ENCODE peak calls at places on chromosomes 11 and 22, in five cellular contexts. One of them, this sample, is unnamed.

GRCh38 chr11:101390539-101390938 is 193.3 kb downstream of the TRPC6 start:
- DNase-seq in HCT116: peak
- DNase-seq in K562: no peak
- DNase-seq in GM12878: no peak
- DNase-seq in HepG2: no peak
- DNase-seq in this sample: no peak

GRCh38 chr11:2812371-2812991 is 73.1 kb downstream of the CDKN1C start:
- DNase-seq in GM12878: no peak
- DNase-seq in K562: no peak
- DNase-seq in HepG2: no peak
- DNase-seq in HCT116: no peak
- DNase-seq in this sample: no peak

GRCh38 chr11:94139421-94139820 is 10.8 kb downstream of the PANX1 start:
- DNase-seq in GM12878: no peak
- DNase-seq in HepG2: no peak
- DNase-seq in K562: no peak
- DNase-seq in HCT116: no peak
- DNase-seq in this sample: no peak

GRCh38 chr11:61541568-61541967 is 33.0 kb downstream of the LRRC10B start:
- DNase-seq in HepG2: no peak
- DNase-seq in K562: peak
- DNase-seq in GM12878: no peak
- DNase-seq in HCT116: peak
- DNase-seq in this sample: peak

GRCh38 chr11:102798012-102798746 is at the start of gene MMP1:
- DNase-seq in HCT116: no peak
- DNase-seq in HepG2: no peak
- DNase-seq in K562: no peak
- DNase-seq in GM12878: no peak
- DNase-seq in this sample: no peak

GRCh38 chr11:46640034-46640788 is 22.9 kb downstream of the ATG13 start:
- DNase-seq in K562: no peak
- DNase-seq in HepG2: no peak
- DNase-seq in GM12878: no peak
- DNase-seq in HCT116: no peak
- DNase-seq in this sample: no peak

GRCh38 chr11:6480299-6480914 is 724 bp downstream of the ARFIP2 start:
- DNase-seq in HCT116: no peak
- DNase-seq in GM12878: no peak
- DNase-seq in K562: no peak
- DNase-seq in HepG2: no peak
- DNase-seq in this sample: no peak

GRCh38 chr22:44938886-44939285 is 70.9 kb downstream of the PHF21B start:
- DNase-seq in HCT116: no peak
- DNase-seq in HepG2: no peak
- DNase-seq in K562: no peak
- DNase-seq in GM12878: no peak
- DNase-seq in this sample: no peak

GRCh38 chr11:44950625-44951472 is at the start of gene TP53I11:
- DNase-seq in GM12878: no peak
- DNase-seq in HepG2: no peak
- DNase-seq in HCT116: peak
- DNase-seq in K562: peak
- DNase-seq in this sample: peak

GRCh38 chr11:121452609-121453150 is at the start of gene SORL1-AS1:
- DNase-seq in GM12878: no peak
- DNase-seq in HepG2: no peak
- DNase-seq in K562: no peak
- DNase-seq in HCT116: no peak
- DNase-seq in this sample: no peak

GRCh38 chr11:77198440-77198849 is 70.4 kb downstream of the MYO7A start:
- DNase-seq in HCT116: peak
- DNase-seq in K562: peak
- DNase-seq in GM12878: no peak
- DNase-seq in HepG2: peak
- DNase-seq in this sample: peak

GRCh38 chr11:78319453-78319955 is 98.1 kb downstream of the GAB2 start:
- DNase-seq in HCT116: no peak
- DNase-seq in K562: no peak
- DNase-seq in HepG2: no peak
- DNase-seq in GM12878: no peak
- DNase-seq in this sample: peak

GRCh38 chr22:17434856-17435255 is 65.6 kb downstream of the CECR2 start:
- DNase-seq in GM12878: no peak
- DNase-seq in HepG2: no peak
- DNase-seq in K562: no peak
- DNase-seq in HCT116: no peak
- DNase-seq in this sample: no peak

GRCh38 chr11:106397787-106398355 is 320.4 kb downstream of the AASDHPPT start:
- DNase-seq in K562: no peak
- DNase-seq in HCT116: no peak
- DNase-seq in GM12878: no peak
- DNase-seq in HepG2: no peak
- DNase-seq in this sample: no peak

GRCh38 chr11:86565787-86566186 is 106.6 kb downstream of the ME3 start:
- DNase-seq in GM12878: no peak
- DNase-seq in K562: no peak
- DNase-seq in HepG2: no peak
- DNase-seq in HCT116: no peak
- DNase-seq in this sample: no peak

GRCh38 chr11:31620434-31620833 is 110.9 kb downstream of the ELP4 start:
- DNase-seq in HepG2: no peak
- DNase-seq in K562: no peak
- DNase-seq in HCT116: no peak
- DNase-seq in GM12878: no peak
- DNase-seq in this sample: no peak

GRCh38 chr11:33942954-33943353 is 51.1 kb upstream of the LMO2 start:
- DNase-seq in GM12878: peak
- DNase-seq in HepG2: no peak
- DNase-seq in HCT116: peak
- DNase-seq in K562: peak
- DNase-seq in this sample: no peak

GRCh38 chr22:21700822-21701221 is 34.8 kb downstream of the YPEL1 start:
- DNase-seq in GM12878: no peak
- DNase-seq in HepG2: no peak
- DNase-seq in K562: peak
- DNase-seq in HCT116: no peak
- DNase-seq in this sample: no peak

GRCh38 chr22:43066844-43067385 is 22.3 kb downstream of the TTLL1 start:
- DNase-seq in HepG2: no peak
- DNase-seq in K562: no peak
- DNase-seq in HCT116: peak
- DNase-seq in GM12878: no peak
- DNase-seq in this sample: no peak

GRCh38 chr11:221998-222789 is 13.9 kb downstream of the SIRT3 start:
- DNase-seq in HCT116: no peak
- DNase-seq in K562: no peak
- DNase-seq in GM12878: no peak
- DNase-seq in HepG2: no peak
- DNase-seq in this sample: no peak

GRCh38 chr11:132520199-132520598 is 1012.1 kb downstream of the OPCML start:
- DNase-seq in HepG2: no peak
- DNase-seq in HCT116: no peak
- DNase-seq in GM12878: no peak
- DNase-seq in K562: no peak
- DNase-seq in this sample: no peak

GRCh38 chr11:18987454-18988231 is 48.4 kb upstream of the MRGPRX1 start:
- DNase-seq in HepG2: no peak
- DNase-seq in GM12878: no peak
- DNase-seq in K562: no peak
- DNase-seq in HCT116: peak
- DNase-seq in this sample: no peak

GRCh38 chr11:123145220-123145619 is 49.8 kb downstream of the CLMP start:
- DNase-seq in HepG2: peak
- DNase-seq in GM12878: no peak
- DNase-seq in K562: no peak
- DNase-seq in HCT116: peak
- DNase-seq in this sample: peak

DNA sequence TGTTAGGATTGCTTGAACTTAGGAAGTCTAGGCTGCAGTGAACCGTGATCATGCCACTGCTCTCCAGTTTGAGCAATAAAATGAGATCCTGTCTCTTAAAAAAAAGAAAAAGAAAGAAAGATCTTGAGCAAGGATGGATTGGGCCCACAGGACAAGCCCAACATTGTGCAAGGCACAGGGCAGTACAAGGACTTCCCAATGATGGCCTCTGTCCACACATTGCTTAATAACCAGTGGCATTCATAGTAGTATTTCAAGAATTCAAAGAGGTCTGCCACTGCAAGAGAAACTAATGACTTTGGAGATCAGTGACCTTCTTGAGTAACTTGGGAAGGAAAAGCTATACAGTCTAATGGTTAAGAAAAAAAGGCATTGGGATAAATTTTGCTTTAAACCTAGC is 44.6 kb downstream of the SEZ6L start:
- DNase-seq in HCT116: no peak
- DNase-seq in HepG2: no peak
- DNase-seq in K562: no peak
- DNase-seq in GM12878: no peak
- DNase-seq in this sample: no peak
- TF ChIP-seq SIN3A in HCT116: no peak
- TF ChIP-seq SIN3A in HepG2: no peak
- TF ChIP-seq SIN3A in K562: no peak
- TF ChIP-seq SIN3A in GM12878: no peak
- TF ChIP-seq SIN3A in this sample: no peak

DNA sequence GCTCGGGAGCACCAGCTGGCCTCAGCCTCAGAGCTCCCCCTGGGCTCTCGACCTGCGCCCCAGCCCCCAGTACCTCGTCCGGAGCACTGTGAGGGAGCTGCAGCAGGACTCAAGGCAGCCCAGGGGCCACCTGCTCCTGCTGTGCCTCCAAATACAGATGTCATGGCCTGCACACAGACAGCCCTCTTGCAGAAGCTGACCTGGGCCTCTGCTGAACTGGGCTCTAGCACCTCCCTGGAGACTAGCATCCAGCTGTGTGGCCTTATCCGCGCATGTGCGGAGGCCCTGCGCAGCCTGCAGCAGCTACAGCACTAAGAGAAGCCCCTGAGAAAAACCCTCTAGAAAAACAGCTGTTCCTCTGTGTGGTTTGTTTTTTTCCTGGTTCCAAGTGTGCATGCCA is 918 bp upstream of the FAM89B start:
- DNase-seq in GM12878: no peak
- DNase-seq in HepG2: no peak
- DNase-seq in K562: peak
- DNase-seq in HCT116: no peak
- DNase-seq in this sample: no peak
- TF ChIP-seq REST in GM12878: no peak
- TF ChIP-seq REST in HepG2: no peak
- TF ChIP-seq REST in K562: no peak
- TF ChIP-seq REST in HCT116: no peak
- TF ChIP-seq REST in this sample: no peak

DNA sequence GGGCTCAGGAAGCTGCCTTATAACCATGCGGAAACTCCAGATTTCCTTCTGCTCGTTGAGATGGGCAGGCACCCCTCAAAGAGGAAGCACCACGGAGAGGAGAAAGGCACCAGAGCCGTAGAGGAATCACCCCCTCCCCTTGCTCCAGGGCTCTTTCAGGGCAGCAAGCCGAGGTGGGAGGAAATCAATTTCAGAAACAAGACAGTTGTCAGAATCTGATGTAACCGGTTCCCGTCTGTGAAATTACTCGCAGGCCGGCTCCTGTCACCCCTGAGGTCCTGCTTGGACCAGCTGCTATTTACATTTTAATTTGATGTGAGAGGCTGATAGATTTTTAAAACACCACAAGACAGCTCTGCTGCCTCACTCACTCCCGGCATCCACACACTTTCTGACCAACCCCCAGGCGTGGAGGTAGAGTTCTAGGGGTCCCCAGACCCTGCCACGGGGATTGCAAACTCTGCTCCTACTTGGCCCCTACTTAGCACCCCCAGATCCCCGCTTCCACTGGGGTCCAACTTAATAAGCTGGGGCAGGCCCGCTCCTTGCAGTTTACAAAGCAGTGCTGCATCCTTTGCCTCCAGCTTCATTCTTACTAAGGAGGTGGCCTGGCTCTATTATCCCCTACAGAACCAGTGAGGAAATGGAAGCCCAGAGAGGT is 162.5 kb downstream of the CEP164 start:
- DNase-seq in GM12878: no peak
- DNase-seq in HepG2: no peak
- DNase-seq in HCT116: no peak
- DNase-seq in K562: no peak
- DNase-seq in this sample: peak
- TF ChIP-seq YY1 in GM12878: no peak
- TF ChIP-seq YY1 in HepG2: no peak
- TF ChIP-seq YY1 in HCT116: no peak
- TF ChIP-seq YY1 in K562: no peak
- TF ChIP-seq YY1 in this sample: no peak

DNA sequence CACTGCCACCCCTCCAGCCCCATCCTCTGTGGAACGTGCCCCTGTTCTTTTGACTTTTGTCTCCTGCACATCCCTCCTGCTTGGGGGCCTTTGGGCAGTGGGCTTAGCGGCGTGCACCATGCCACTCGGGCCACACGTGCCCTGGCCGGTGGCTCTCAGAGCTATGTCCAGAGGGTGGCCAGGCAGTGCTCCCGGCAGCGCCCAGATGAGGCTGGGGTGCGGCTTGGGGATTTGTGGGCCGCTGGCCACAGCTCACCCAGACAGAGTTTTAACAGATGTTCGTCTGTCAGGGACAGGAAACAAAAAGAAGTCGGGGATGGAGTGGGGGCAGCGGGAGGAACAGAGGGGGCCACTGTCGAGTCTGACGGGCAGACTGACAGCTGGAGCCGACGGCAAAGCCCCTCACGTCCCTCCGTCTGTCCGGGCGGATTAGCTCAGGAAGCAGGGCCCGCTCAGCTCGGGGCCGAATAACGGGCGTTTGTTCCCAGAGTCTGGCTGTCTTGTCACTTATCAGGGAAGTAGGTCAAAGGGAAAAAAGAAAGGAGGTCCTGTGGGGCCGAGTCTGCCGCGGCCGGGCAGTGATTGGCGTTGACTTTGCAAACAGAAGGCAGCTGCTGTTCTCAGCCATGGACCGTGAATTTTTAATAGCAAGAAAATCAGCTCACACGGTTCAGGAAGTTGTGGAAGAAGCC is 61.6 kb downstream of the LRP5 start:
- DNase-seq in GM12878: no peak
- DNase-seq in HCT116: no peak
- DNase-seq in HepG2: peak
- DNase-seq in K562: no peak
- DNase-seq in this sample: peak
- TF ChIP-seq SIN3A in GM12878: no peak
- TF ChIP-seq SIN3A in HCT116: no peak
- TF ChIP-seq SIN3A in HepG2: no peak
- TF ChIP-seq SIN3A in K562: no peak
- TF ChIP-seq SIN3A in this sample: no peak